ENCODE peak calls at places on chromosomes 4 and X, in seven cellular contexts. One of them, this sample, is unnamed.

GRCh38 chr4:41611881-41612871 is 74.2 kb downstream of the LIMCH1 start:
- DNase-seq in neuronal stem cell: peak
- DNase-seq in trophoblast cell: peak
- DNase-seq in H9: peak
- DNase-seq in mesendoderm: peak
- DNase-seq in IMR-90: peak
- DNase-seq in H1: no peak
- DNase-seq in this sample: peak

GRCh38 chr4:109434007-109434792 is 585 bp downstream of the SEC24B start:
- DNase-seq in neuronal stem cell: peak
- DNase-seq in trophoblast cell: peak
- DNase-seq in H9: peak
- DNase-seq in mesendoderm: peak
- DNase-seq in IMR-90: peak
- DNase-seq in H1: no peak
- DNase-seq in this sample: peak

GRCh38 chr4:72387959-72388358 is 181.1 kb downstream of the ADAMTS3 start:
- DNase-seq in neuronal stem cell: no peak
- DNase-seq in trophoblast cell: no peak
- DNase-seq in H9: no peak
- DNase-seq in mesendoderm: no peak
- DNase-seq in IMR-90: no peak
- DNase-seq in H1: no peak
- DNase-seq in this sample: no peak

GRCh38 chr4:54838301-54838700 is 180.5 kb downstream of the KIT start:
- DNase-seq in neuronal stem cell: no peak
- DNase-seq in trophoblast cell: no peak
- DNase-seq in H9: no peak
- DNase-seq in mesendoderm: no peak
- DNase-seq in IMR-90: no peak
- DNase-seq in H1: no peak
- DNase-seq in this sample: no peak

GRCh38 chr4:83109480-83110221 is 4.9 kb downstream of the PLAC8 start:
- DNase-seq in neuronal stem cell: peak
- DNase-seq in trophoblast cell: peak
- DNase-seq in H9: peak
- DNase-seq in mesendoderm: peak
- DNase-seq in IMR-90: peak
- DNase-seq in H1: no peak
- DNase-seq in this sample: peak

GRCh38 chrX:53594354-53594753 is 92.2 kb downstream of the HUWE1 start:
- DNase-seq in neuronal stem cell: no peak
- DNase-seq in trophoblast cell: no peak
- DNase-seq in H9: no peak
- DNase-seq in mesendoderm: no peak
- DNase-seq in IMR-90: peak
- DNase-seq in H1: no peak
- DNase-seq in this sample: peak

GRCh38 chr4:25857851-25858400 is 4.9 kb downstream of the SEL1L3 start:
- DNase-seq in neuronal stem cell: no peak
- DNase-seq in trophoblast cell: peak
- DNase-seq in H9: no peak
- DNase-seq in mesendoderm: no peak
- DNase-seq in IMR-90: no peak
- DNase-seq in H1: no peak
- DNase-seq in this sample: no peak

GRCh38 chrX:45745479-45745878 is 544.8 kb upstream of the DIPK2B start:
- DNase-seq in neuronal stem cell: no peak
- DNase-seq in trophoblast cell: peak
- DNase-seq in H9: no peak
- DNase-seq in mesendoderm: no peak
- DNase-seq in IMR-90: no peak
- DNase-seq in H1: no peak
- DNase-seq in this sample: no peak

GRCh38 chr4:14168919-14169318 is 541.4 kb upstream of the BOD1L1 start:
- DNase-seq in neuronal stem cell: no peak
- DNase-seq in trophoblast cell: peak
- DNase-seq in H9: no peak
- DNase-seq in mesendoderm: no peak
- DNase-seq in IMR-90: peak
- DNase-seq in H1: no peak
- DNase-seq in this sample: peak

GRCh38 chrX:20829665-20830481 is 544.3 kb upstream of the CNKSR2 start:
- DNase-seq in neuronal stem cell: no peak
- DNase-seq in trophoblast cell: peak
- DNase-seq in H9: no peak
- DNase-seq in mesendoderm: no peak
- DNase-seq in IMR-90: no peak
- DNase-seq in H1: no peak
- DNase-seq in this sample: peak

GRCh38 chr4:23036921-23037495 is 344.3 kb downstream of the GBA3 start:
- DNase-seq in neuronal stem cell: no peak
- DNase-seq in trophoblast cell: peak
- DNase-seq in H9: no peak
- DNase-seq in mesendoderm: no peak
- DNase-seq in IMR-90: no peak
- DNase-seq in H1: no peak
- DNase-seq in this sample: no peak

GRCh38 chr4:87461281-87461700 is 38.9 kb downstream of the NUDT9 start:
- DNase-seq in neuronal stem cell: no peak
- DNase-seq in trophoblast cell: peak
- DNase-seq in H9: no peak
- DNase-seq in mesendoderm: no peak
- DNase-seq in IMR-90: peak
- DNase-seq in H1: no peak
- DNase-seq in this sample: no peak

GRCh38 chr4:174423257-174423944 is 98.9 kb downstream of the HPGD start:
- DNase-seq in neuronal stem cell: no peak
- DNase-seq in trophoblast cell: peak
- DNase-seq in H9: no peak
- DNase-seq in mesendoderm: no peak
- DNase-seq in IMR-90: peak
- DNase-seq in H1: no peak
- DNase-seq in this sample: peak

GRCh38 chrX:111041018-111041462 is 55.0 kb upstream of the PAK3 start:
- DNase-seq in neuronal stem cell: no peak
- DNase-seq in trophoblast cell: peak
- DNase-seq in H9: no peak
- DNase-seq in mesendoderm: no peak
- DNase-seq in IMR-90: peak
- DNase-seq in H1: no peak
- DNase-seq in this sample: peak

GRCh38 chrX:152588206-152588605 is 49.5 kb upstream of the GABRQ start:
- DNase-seq in neuronal stem cell: no peak
- DNase-seq in trophoblast cell: peak
- DNase-seq in H9: no peak
- DNase-seq in mesendoderm: peak
- DNase-seq in IMR-90: no peak
- DNase-seq in H1: no peak
- DNase-seq in this sample: peak
- H2BK5ac ChIP-seq in neuronal stem cell: no peak
- H2BK5ac ChIP-seq in trophoblast cell: no peak
- H2BK5ac ChIP-seq in H9: no peak
- H2BK5ac ChIP-seq in mesendoderm: no peak
- H2BK5ac ChIP-seq in IMR-90: no peak
- H2BK5ac ChIP-seq in H1: no peak
- H2BK5ac ChIP-seq in this sample: no peak

DNA sequence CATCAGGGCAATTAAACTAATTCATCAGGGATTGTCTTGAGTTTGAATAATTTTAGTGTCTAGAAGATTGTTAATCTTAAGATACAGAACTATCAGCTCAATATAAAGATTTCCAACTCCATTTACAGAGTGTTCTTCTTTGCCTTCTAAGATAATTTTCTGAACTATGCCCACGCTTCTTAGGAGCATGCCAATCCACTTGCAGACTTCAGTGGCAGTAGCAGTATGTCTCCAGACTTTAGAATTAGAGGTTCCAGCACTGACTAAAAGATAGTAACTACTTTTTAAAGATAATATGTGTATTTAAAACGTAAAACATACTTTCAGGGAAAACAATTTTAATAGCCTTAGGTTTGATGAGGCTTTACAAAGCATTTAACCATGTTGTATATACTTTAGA is 34.2 kb upstream of the GALNT7 start:
- DNase-seq in neuronal stem cell: no peak
- DNase-seq in trophoblast cell: no peak
- DNase-seq in H9: no peak
- DNase-seq in mesendoderm: no peak
- DNase-seq in IMR-90: no peak
- DNase-seq in H1: no peak
- DNase-seq in this sample: no peak
- H2BK5ac ChIP-seq in neuronal stem cell: no peak
- H2BK5ac ChIP-seq in trophoblast cell: no peak
- H2BK5ac ChIP-seq in H9: no peak
- H2BK5ac ChIP-seq in mesendoderm: no peak
- H2BK5ac ChIP-seq in IMR-90: no peak
- H2BK5ac ChIP-seq in H1: no peak
- H2BK5ac ChIP-seq in this sample: no peak

DNA sequence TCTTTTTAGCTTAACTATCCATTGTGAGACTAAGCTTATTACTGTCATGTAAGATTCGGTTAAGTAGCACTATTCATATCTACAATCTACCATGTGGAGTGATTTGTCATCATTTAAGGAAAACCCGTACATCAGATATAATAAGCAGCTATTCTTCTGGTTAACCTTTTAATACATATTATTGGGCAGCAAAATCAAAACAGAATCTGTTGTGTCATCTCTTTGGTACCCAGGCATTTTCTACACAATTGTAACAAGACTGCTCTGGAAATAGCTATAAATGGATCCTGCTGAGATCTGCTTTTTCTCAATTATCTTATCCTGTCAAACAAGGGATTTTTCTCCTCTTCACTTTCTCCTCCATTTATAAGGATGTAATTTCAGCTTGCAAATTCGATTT is 521.5 kb upstream of the MAGEB2 start:
- DNase-seq in neuronal stem cell: no peak
- DNase-seq in trophoblast cell: no peak
- DNase-seq in H9: no peak
- DNase-seq in mesendoderm: no peak
- DNase-seq in IMR-90: no peak
- DNase-seq in H1: no peak
- DNase-seq in this sample: no peak
- H2BK5ac ChIP-seq in neuronal stem cell: no peak
- H2BK5ac ChIP-seq in trophoblast cell: no peak
- H2BK5ac ChIP-seq in H9: no peak
- H2BK5ac ChIP-seq in mesendoderm: no peak
- H2BK5ac ChIP-seq in IMR-90: no peak
- H2BK5ac ChIP-seq in H1: no peak
- H2BK5ac ChIP-seq in this sample: no peak

GRCh38 chrX:7314425-7314824 is 166.5 kb upstream of the PUDP start:
- DNase-seq in neuronal stem cell: no peak
- DNase-seq in trophoblast cell: no peak
- DNase-seq in H9: no peak
- DNase-seq in mesendoderm: no peak
- DNase-seq in IMR-90: no peak
- DNase-seq in H1: no peak
- DNase-seq in this sample: no peak

GRCh38 chrX:7318246-7318645 is 170.3 kb upstream of the PUDP start:
- DNase-seq in neuronal stem cell: no peak
- DNase-seq in trophoblast cell: peak
- DNase-seq in H9: no peak
- DNase-seq in mesendoderm: no peak
- DNase-seq in IMR-90: peak
- DNase-seq in H1: no peak
- DNase-seq in this sample: no peak

GRCh38 chrX:7318661-7319060 is 170.7 kb upstream of the PUDP start:
- DNase-seq in neuronal stem cell: no peak
- DNase-seq in trophoblast cell: no peak
- DNase-seq in H9: no peak
- DNase-seq in mesendoderm: peak
- DNase-seq in IMR-90: no peak
- DNase-seq in H1: no peak
- DNase-seq in this sample: no peak

GRCh38 chrX:7316280-7316679 is 168.3 kb upstream of the PUDP start:
- DNase-seq in neuronal stem cell: no peak
- DNase-seq in trophoblast cell: peak
- DNase-seq in H9: no peak
- DNase-seq in mesendoderm: no peak
- DNase-seq in IMR-90: no peak
- DNase-seq in H1: no peak
- DNase-seq in this sample: no peak

GRCh38 chrX:7316887-7317286 is 168.9 kb upstream of the PUDP start:
- DNase-seq in neuronal stem cell: no peak
- DNase-seq in trophoblast cell: peak
- DNase-seq in H9: no peak
- DNase-seq in mesendoderm: no peak
- DNase-seq in IMR-90: peak
- DNase-seq in H1: no peak
- DNase-seq in this sample: peak
- H2BK5ac ChIP-seq in neuronal stem cell: no peak
- H2BK5ac ChIP-seq in trophoblast cell: no peak
- H2BK5ac ChIP-seq in H9: no peak
- H2BK5ac ChIP-seq in mesendoderm: no peak
- H2BK5ac ChIP-seq in IMR-90: peak
- H2BK5ac ChIP-seq in H1: no peak
- H2BK5ac ChIP-seq in this sample: no peak

DNA sequence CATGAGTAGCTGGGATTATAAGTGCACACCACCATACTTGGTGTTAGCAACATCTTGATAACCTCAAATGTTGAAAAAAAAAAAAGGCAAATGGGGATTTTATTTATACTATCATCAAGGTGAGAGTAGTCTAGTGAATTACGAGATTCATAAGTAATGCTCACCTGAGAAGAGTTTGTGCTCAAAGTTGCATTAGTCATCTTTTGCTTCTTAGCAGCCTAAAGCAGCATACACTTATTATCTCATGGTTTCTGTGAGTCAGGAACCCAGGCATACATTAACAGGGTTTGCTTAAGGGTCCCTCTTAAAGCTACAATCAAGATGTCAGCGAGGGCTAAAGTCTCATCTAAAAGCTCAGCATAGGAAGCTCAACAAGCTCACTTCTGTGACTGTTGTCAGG is 8.2 kb upstream of the EXOSC9 start:
- DNase-seq in neuronal stem cell: no peak
- DNase-seq in trophoblast cell: no peak
- DNase-seq in H9: no peak
- DNase-seq in mesendoderm: no peak
- DNase-seq in IMR-90: no peak
- DNase-seq in H1: no peak
- DNase-seq in this sample: no peak
- H2BK5ac ChIP-seq in neuronal stem cell: no peak
- H2BK5ac ChIP-seq in trophoblast cell: no peak
- H2BK5ac ChIP-seq in H9: no peak
- H2BK5ac ChIP-seq in mesendoderm: no peak
- H2BK5ac ChIP-seq in IMR-90: no peak
- H2BK5ac ChIP-seq in H1: no peak
- H2BK5ac ChIP-seq in this sample: no peak